ENCODE peak calls at places on chromosomes 6 and 20, in six cellular contexts. L is endodermal cell, U is esophagus muscularis mucosa, T is fibroblast of lung, K is GM12864, P is esophagus squamous epithelium. V is an unnamed sample.

GRCh38 chr6:89140347-89141159 is 5.3 kb upstream of the PM20D2 start:
- DNase-seq in L (no peak), U (no peak), T (no peak), K (no peak), P (no peak), V (no peak)

GRCh38 chr6:28597217-28597835 is 71.6 kb downstream of the GPX5 start:
- DNase-seq in L (peak), U (no peak), T (peak), K (no peak), P (no peak), V (no peak)

GRCh38 chr6:129370268-129370916 is 339.6 kb downstream of the ARHGAP18 start:
- DNase-seq in L (peak), U (no peak), T (peak), K (no peak), P (no peak), V (no peak)

GRCh38 chr6:147331401-147331800 is 127.2 kb downstream of the STXBP5 start:
- DNase-seq in L (no peak), U (no peak), T (no peak), K (no peak), P (no peak), V (no peak)

GRCh38 chr6:168090064-168090690 is 11.2 kb upstream of the FRMD1 start:
- DNase-seq in L (no peak), U (no peak), T (no peak), K (no peak), P (no peak), V (no peak)

GRCh38 chr20:47326718-47327137 is 29.8 kb downstream of the ZMYND8 start:
- DNase-seq in L (no peak), U (no peak), T (peak), K (no peak), P (no peak), V (no peak)

GRCh38 chr6:30615958-30616810 is 859 bp downstream of the PPP1R10 start:
- DNase-seq in L (peak), U (no peak), T (peak), K (no peak), P (no peak), V (no peak)

GRCh38 chr20:8901237-8902025 is 167.5 kb upstream of the PLCB4 start:
- DNase-seq in L (no peak), U (no peak), T (no peak), K (no peak), P (no peak), V (no peak)

GRCh38 chr6:157033428-157034140 is 256.4 kb downstream of the ARID1B start:
- DNase-seq in L (no peak), U (no peak), T (peak), K (no peak), P (no peak), V (no peak)

GRCh38 chr20:11108102-11108842 is 434.5 kb upstream of the JAG1 start:
- DNase-seq in L (peak), U (no peak), T (peak), K (no peak), P (no peak), V (no peak)

GRCh38 chr6:31871068-31871659 is 7.6 kb downstream of the SLC44A4 start:
- DNase-seq in L (no peak), U (no peak), T (peak), K (no peak), P (no peak), V (no peak)

GRCh38 chr6:42050897-42051653 is 751 bp downstream of the TAF8 start:
- DNase-seq in L (no peak), U (no peak), T (no peak), K (no peak), P (no peak), V (no peak)

GRCh38 chr6:99344289-99344688 is 5.2 kb downstream of the FAXC start:
- DNase-seq in L (no peak), U (peak), T (peak), K (no peak), P (no peak), V (no peak)

GRCh38 chr6:56716229-56716628 is 73.5 kb upstream of the DST start:
- DNase-seq in L (no peak), U (no peak), T (no peak), K (no peak), P (no peak), V (no peak)

GRCh38 chr20:9407805-9408421 is 106.5 kb upstream of the LAMP5 start:
- DNase-seq in L (peak), U (no peak), T (peak), K (no peak), P (no peak), V (peak)

GRCh38 chr6:134663800-134664535 is 285.9 kb downstream of the ALDH8A1 start:
- DNase-seq in L (no peak), U (no peak), T (no peak), K (no peak), P (no peak), V (no peak)

GRCh38 chr6:145148392-145149175 is 586.7 kb downstream of the EPM2A start:
- DNase-seq in L (no peak), U (no peak), T (peak), K (no peak), P (no peak), V (peak)

GRCh38 chr6:31453259-31453658 is 44.7 kb upstream of the MICB start:
- DNase-seq in L (no peak), U (no peak), T (no peak), K (no peak), P (no peak), V (no peak)

GRCh38 chr6:27650620-27651370 is 177.9 kb upstream of the ZNF184 start:
- DNase-seq in L (peak), U (no peak), T (peak), K (peak), P (no peak), V (peak)

GRCh38 chr6:70879496-70879895 is 77.4 kb downstream of the B3GAT2 start:
- DNase-seq in L (no peak), U (no peak), T (no peak), K (no peak), P (no peak), V (no peak)

GRCh38 chr20:39165099-39165498 is 203.0 kb downstream of the DHX35 start:
- DNase-seq in L (no peak), U (no peak), T (no peak), K (no peak), P (no peak), V (no peak)

GRCh38 chr6:169479783-169480495 is 221.9 kb downstream of the WDR27 start:
- DNase-seq in L (no peak), U (no peak), T (no peak), K (no peak), P (no peak), V (no peak)

GRCh38 chr20:4147319-4147718 is 132.0 kb upstream of the RNF24 start:
- DNase-seq in L (peak), U (no peak), T (no peak), K (no peak), P (no peak), V (no peak)

GRCh38 chr6:125301435-125302391 is at the start of gene HDDC2:
- DNase-seq in L (peak), U (peak), T (peak), K (no peak), P (peak), V (no peak)

GRCh38 chr6:3301506-3301905 is 42.8 kb downstream of the PSMG4 start:
- DNase-seq in L (no peak), U (no peak), T (no peak), K (no peak), P (no peak), V (no peak)

GRCh38 chr6:107116328-107116892 is 1.1 kb upstream of the BEND3 start:
- DNase-seq in L (peak), U (no peak), T (no peak), K (no peak), P (no peak), V (no peak)

GRCh38 chr6:39902786-39903465 is 31.3 kb downstream of the MOCS1 start:
- DNase-seq in L (no peak), U (no peak), T (no peak), K (no peak), P (no peak), V (no peak)
- TF ChIP-seq CTCF in L (peak), U (no peak), T (no peak), K (no peak), P (no peak), V (peak)

GRCh38 chr6:16511048-16511660 is 250.1 kb downstream of the ATXN1 start:
- DNase-seq in L (no peak), U (no peak), T (peak), K (no peak), P (no peak), V (no peak)

GRCh38 chr6:16510245-16510644 is 251.0 kb downstream of the ATXN1 start:
- DNase-seq in L (no peak), U (no peak), T (no peak), K (no peak), P (no peak), V (no peak)

GRCh38 chr6:16512585-16513109 is 248.6 kb downstream of the ATXN1 start:
- DNase-seq in L (no peak), U (no peak), T (no peak), K (no peak), P (no peak), V (no peak)

GRCh38 chr6:16511723-16512584 is 249.3 kb downstream of the ATXN1 start:
- DNase-seq in L (no peak), U (no peak), T (no peak), K (peak), P (no peak), V (no peak)

GRCh38 chr6:16514249-16514648 is 247.0 kb downstream of the ATXN1 start:
- DNase-seq in L (peak), U (no peak), T (peak), K (no peak), P (no peak), V (no peak)
- H3K4me3 ChIP-seq in L (no peak), U (no peak), T (no peak), K (no peak), P (no peak), V (no peak)

DNA sequence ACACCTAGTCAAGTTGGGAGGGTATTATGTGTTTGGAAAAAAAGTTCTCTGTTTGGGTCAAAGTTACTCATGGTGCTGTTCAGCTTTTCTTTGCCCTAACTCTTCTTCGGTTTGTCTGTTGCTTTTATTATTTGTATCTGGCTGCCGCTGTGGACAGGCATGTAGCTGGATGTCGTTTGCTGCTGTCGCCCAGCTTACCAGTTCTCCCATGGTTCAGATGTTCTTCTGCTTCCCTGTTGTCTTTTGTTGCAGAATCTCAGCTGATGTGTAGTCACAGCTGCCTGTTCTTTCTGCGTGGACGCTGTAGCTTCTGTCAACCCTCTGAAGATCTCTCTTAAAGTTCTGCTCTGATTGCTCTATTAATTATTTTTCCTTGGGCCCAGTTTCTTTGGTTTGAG is 8.0 kb downstream of the IGF2R start:
- DNase-seq in L (no peak), U (no peak), T (no peak), K (no peak), P (no peak), V (no peak)
- TF ChIP-seq CTCF in L (no peak), U (no peak), T (no peak), K (no peak), P (no peak), V (no peak)

GRCh38 chr20:1125266-1125665 is 6.9 kb downstream of the PSMF1 start:
- DNase-seq in L (no peak), U (no peak), T (no peak), K (no peak), P (no peak), V (no peak)

GRCh38 chr20:1119524-1119923 is 1.1 kb downstream of the PSMF1 start:
- DNase-seq in L (no peak), U (no peak), T (no peak), K (no peak), P (no peak), V (no peak)

GRCh38 chr20:1124416-1124815 is 6.0 kb downstream of the PSMF1 start:
- DNase-seq in L (no peak), U (no peak), T (peak), K (no peak), P (no peak), V (no peak)

GRCh38 chr20:1121439-1121838 is 3.0 kb downstream of the PSMF1 start:
- DNase-seq in L (no peak), U (no peak), T (no peak), K (no peak), P (no peak), V (no peak)

DNA sequence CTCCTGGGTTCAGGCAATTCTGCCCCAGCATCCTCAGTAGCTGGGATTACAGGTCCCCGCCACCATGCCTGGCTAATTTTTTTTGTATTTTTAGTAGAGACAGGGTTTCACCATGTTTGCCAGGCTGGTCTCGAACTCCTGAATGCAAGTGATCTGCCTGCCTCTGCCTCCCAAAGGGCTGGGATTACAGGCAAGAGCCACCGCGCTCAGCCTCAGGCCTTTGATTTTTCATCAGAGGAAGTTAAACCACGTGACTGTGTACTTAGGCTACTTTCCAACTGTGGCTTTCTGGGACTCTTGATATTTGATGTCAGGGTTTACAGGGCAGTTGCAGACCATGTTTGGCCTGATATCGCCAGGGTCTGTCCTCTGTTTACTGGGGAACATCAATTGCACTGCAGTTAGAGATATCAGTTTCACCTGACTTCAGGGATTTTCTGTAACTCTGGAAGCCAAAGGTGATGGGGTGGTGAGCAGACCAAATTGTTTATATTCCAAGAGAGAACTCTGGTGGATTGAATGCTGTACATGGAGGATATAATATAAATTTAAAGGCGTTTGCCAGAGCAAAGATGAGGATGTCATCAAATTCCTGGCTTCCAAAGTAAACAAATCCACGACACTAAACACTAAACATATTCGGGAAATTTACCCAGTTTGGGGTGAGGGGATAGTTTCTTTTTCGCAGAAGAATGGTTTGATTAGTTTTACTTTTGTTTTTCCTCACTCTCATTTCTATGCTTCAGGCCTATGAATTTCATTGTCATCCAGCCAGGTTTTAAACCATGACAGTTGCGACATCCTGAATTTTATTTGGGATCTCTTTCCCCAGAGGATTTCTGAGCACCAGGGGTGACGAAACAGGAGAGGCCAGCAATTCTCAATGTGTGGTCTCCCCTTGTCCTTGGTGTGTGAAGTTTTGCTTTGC is 4.2 kb downstream of the PSMF1 start:
- DNase-seq in L (no peak), U (no peak), T (peak), K (no peak), P (no peak), V (no peak)
- H3K4me3 ChIP-seq in L (no peak), U (no peak), T (peak), K (no peak), P (no peak), V (no peak)

GRCh38 chr20:53678315-53678989 is 84.8 kb upstream of the ZNF217 start:
- DNase-seq in L (no peak), U (no peak), T (no peak), K (no peak), P (no peak), V (no peak)
- TF ChIP-seq CTCF in L (peak), U (no peak), T (no peak), K (no peak), P (no peak), V (no peak)

V was measured in epithelial cell of proximal tubule.